ENCODE peak calls at places on chromosomes 3 and 15, in seven cellular contexts. J, O, N, E, A, M and V are unnamed samples.

GRCh38 chr3:197541756-197542539 is 13.8 kb downstream of the BDH1 start:
- DNase-seq in J (no peak), O (no peak), N (no peak), E (no peak), A (no peak), M (no peak), V (no peak)

GRCh38 chr3:146203761-146204160 is 42.8 kb upstream of the PLOD2 start:
- DNase-seq in J (no peak), O (no peak), N (no peak), E (no peak), A (no peak), M (no peak), V (no peak)

GRCh38 chr3:172213168-172213567 is 173.8 kb downstream of the FNDC3B start:
- DNase-seq in J (no peak), O (peak; percentile 6), N (no peak), E (no peak), A (no peak), M (no peak), V (no peak)

GRCh38 chr3:43765417-43766030 is 74.8 kb downstream of the ABHD5 start:
- DNase-seq in J (no peak), O (no peak), N (no peak), E (no peak), A (no peak), M (no peak), V (no peak)

GRCh38 chr15:59169337-59169736 is 37.3 kb upstream of the LDHAL6B start:
- DNase-seq in J (no peak), O (no peak), N (no peak), E (no peak), A (no peak), M (no peak), V (no peak)

GRCh38 chr3:158103131-158103955 is 2.9 kb downstream of the SHOX2 start:
- DNase-seq in J (no peak), O (no peak), N (peak; percentile 68), E (no peak), A (no peak), M (no peak), V (no peak)

GRCh38 chr3:115680802-115681345 is 57.6 kb downstream of the GAP43 start:
- DNase-seq in J (no peak), O (no peak), N (no peak), E (no peak), A (no peak), M (no peak), V (no peak)

GRCh38 chr3:87206070-87206469 is 21.0 kb upstream of the CHMP2B start:
- DNase-seq in J (no peak), O (no peak), N (no peak), E (no peak), A (no peak), M (no peak), V (no peak)

GRCh38 chr3:83813176-83813575 is 1145.6 kb upstream of the CADM2 start:
- DNase-seq in J (no peak), O (no peak), N (no peak), E (no peak), A (no peak), M (no peak), V (no peak)

GRCh38 chr15:40246496-40247275 is 7.8 kb downstream of the PAK6 start:
- DNase-seq in J (no peak), O (no peak), N (no peak), E (no peak), A (no peak), M (no peak), V (no peak)

GRCh38 chr15:100981086-100981485 is 61.9 kb downstream of the LRRK1 start:
- DNase-seq in J (no peak), O (no peak), N (no peak), E (no peak), A (no peak), M (no peak), V (no peak)

GRCh38 chr15:66161575-66162118 is 91.9 kb downstream of the MEGF11 start:
- DNase-seq in J (no peak), O (no peak), N (no peak), E (no peak), A (no peak), M (no peak), V (no peak)

GRCh38 chr3:175432338-175433025 is 573.3 kb downstream of the NAALADL2 start:
- DNase-seq in J (no peak), O (no peak), N (no peak), E (no peak), A (no peak), M (no peak), V (no peak)